ENCODE peak calls at places on chromosomes 13 and 19, in nine cellular contexts. One of them, this sample, is unnamed.

GRCh38 chr13:80314711-80315505 is 26.0 kb downstream of the SPRY2 start:
- DNase-seq in BE2C: no peak
- DNase-seq in A549: no peak
- DNase-seq in thyroid gland: no peak
- DNase-seq in HCT116: no peak
- DNase-seq in CD8-positive, alpha-beta memory T cell: no peak
- DNase-seq in psoas muscle: no peak
- DNase-seq in heart left ventricle: no peak
- DNase-seq in thoracic aorta: no peak
- DNase-seq in this sample: no peak

GRCh38 chr13:109986851-109987250 is 200.5 kb upstream of the IRS2 start:
- DNase-seq in BE2C: no peak
- DNase-seq in A549: no peak
- DNase-seq in thyroid gland: no peak
- DNase-seq in HCT116: no peak
- DNase-seq in CD8-positive, alpha-beta memory T cell: no peak
- DNase-seq in psoas muscle: no peak
- DNase-seq in heart left ventricle: no peak
- DNase-seq in thoracic aorta: no peak
- DNase-seq in this sample: no peak

GRCh38 chr13:80100636-80101035 is 240.3 kb downstream of the SPRY2 start:
- DNase-seq in BE2C: no peak
- DNase-seq in A549: no peak
- DNase-seq in thyroid gland: no peak
- DNase-seq in HCT116: no peak
- DNase-seq in CD8-positive, alpha-beta memory T cell: no peak
- DNase-seq in psoas muscle: no peak
- DNase-seq in heart left ventricle: no peak
- DNase-seq in thoracic aorta: no peak
- DNase-seq in this sample: no peak

GRCh38 chr13:23637813-23638212 is 67.6 kb downstream of the TNFRSF19 start:
- DNase-seq in BE2C: no peak
- DNase-seq in A549: no peak
- DNase-seq in thyroid gland: no peak
- DNase-seq in HCT116: no peak
- DNase-seq in CD8-positive, alpha-beta memory T cell: no peak
- DNase-seq in psoas muscle: no peak
- DNase-seq in heart left ventricle: no peak
- DNase-seq in thoracic aorta: no peak
- DNase-seq in this sample: no peak

GRCh38 chr13:93116809-93117208 is 109.8 kb upstream of the GPC6 start:
- DNase-seq in BE2C: peak; percentile 11
- DNase-seq in A549: no peak
- DNase-seq in thyroid gland: no peak
- DNase-seq in HCT116: no peak
- DNase-seq in CD8-positive, alpha-beta memory T cell: no peak
- DNase-seq in psoas muscle: no peak
- DNase-seq in heart left ventricle: no peak
- DNase-seq in thoracic aorta: no peak
- DNase-seq in this sample: no peak

GRCh38 chr13:42041684-42042035 is 6.8 kb upstream of the DGKH start:
- DNase-seq in BE2C: peak; percentile 63
- DNase-seq in A549: peak; percentile 61
- DNase-seq in thyroid gland: peak; percentile 77
- DNase-seq in HCT116: no peak
- DNase-seq in CD8-positive, alpha-beta memory T cell: no peak
- DNase-seq in psoas muscle: peak; percentile 39
- DNase-seq in heart left ventricle: peak; percentile 63
- DNase-seq in thoracic aorta: peak; percentile 2
- DNase-seq in this sample: peak; percentile 58

GRCh38 chr13:45626731-45627374 is 11.3 kb upstream of the ERICH6B start:
- DNase-seq in BE2C: no peak
- DNase-seq in A549: no peak
- DNase-seq in thyroid gland: no peak
- DNase-seq in HCT116: no peak
- DNase-seq in CD8-positive, alpha-beta memory T cell: no peak
- DNase-seq in psoas muscle: no peak
- DNase-seq in heart left ventricle: no peak
- DNase-seq in thoracic aorta: no peak
- DNase-seq in this sample: no peak

GRCh38 chr13:100550433-100550832 is 38.2 kb downstream of the GGACT start:
- DNase-seq in BE2C: no peak
- DNase-seq in A549: no peak
- DNase-seq in thyroid gland: no peak
- DNase-seq in HCT116: no peak
- DNase-seq in CD8-positive, alpha-beta memory T cell: no peak
- DNase-seq in psoas muscle: peak; percentile 35
- DNase-seq in heart left ventricle: no peak
- DNase-seq in thoracic aorta: no peak
- DNase-seq in this sample: no peak

GRCh38 chr13:97119899-97120745 is 102.0 kb upstream of the MBNL2 start:
- DNase-seq in BE2C: no peak
- DNase-seq in A549: no peak
- DNase-seq in thyroid gland: no peak
- DNase-seq in HCT116: no peak
- DNase-seq in CD8-positive, alpha-beta memory T cell: no peak
- DNase-seq in psoas muscle: no peak
- DNase-seq in heart left ventricle: no peak
- DNase-seq in thoracic aorta: no peak
- DNase-seq in this sample: no peak

GRCh38 chr19:44807162-44807561 is 1.7 kb upstream of the BCAM start:
- DNase-seq in BE2C: no peak
- DNase-seq in A549: peak; percentile 79
- DNase-seq in thyroid gland: peak; percentile 76
- DNase-seq in HCT116: no peak
- DNase-seq in CD8-positive, alpha-beta memory T cell: no peak
- DNase-seq in psoas muscle: no peak
- DNase-seq in heart left ventricle: no peak
- DNase-seq in thoracic aorta: no peak
- DNase-seq in this sample: peak; percentile 81

GRCh38 chr19:52200044-52200443 is 10.2 kb downstream of the PPP2R1A start:
- DNase-seq in BE2C: no peak
- DNase-seq in A549: no peak
- DNase-seq in thyroid gland: no peak
- DNase-seq in HCT116: no peak
- DNase-seq in CD8-positive, alpha-beta memory T cell: no peak
- DNase-seq in psoas muscle: peak; percentile 48
- DNase-seq in heart left ventricle: no peak
- DNase-seq in thoracic aorta: peak; percentile 68
- DNase-seq in this sample: no peak

GRCh38 chr19:12527034-12527836 is 24.0 kb downstream of the ZNF564 start:
- DNase-seq in BE2C: no peak
- DNase-seq in A549: no peak
- DNase-seq in thyroid gland: no peak
- DNase-seq in HCT116: no peak
- DNase-seq in CD8-positive, alpha-beta memory T cell: no peak
- DNase-seq in psoas muscle: no peak
- DNase-seq in heart left ventricle: no peak
- DNase-seq in thoracic aorta: no peak
- DNase-seq in this sample: no peak

GRCh38 chr13:113736258-113736731 is 22.7 kb upstream of the TMEM255B start:
- DNase-seq in BE2C: peak; percentile 5
- DNase-seq in A549: no peak
- DNase-seq in thyroid gland: no peak
- DNase-seq in HCT116: no peak
- DNase-seq in CD8-positive, alpha-beta memory T cell: no peak
- DNase-seq in psoas muscle: no peak
- DNase-seq in heart left ventricle: no peak
- DNase-seq in thoracic aorta: no peak
- DNase-seq in this sample: peak; percentile 62

GRCh38 chr19:6071103-6071485 is 39.2 kb downstream of the RFX2 start:
- DNase-seq in BE2C: no peak
- DNase-seq in A549: no peak
- DNase-seq in thyroid gland: no peak
- DNase-seq in HCT116: no peak
- DNase-seq in CD8-positive, alpha-beta memory T cell: no peak
- DNase-seq in psoas muscle: no peak
- DNase-seq in heart left ventricle: no peak
- DNase-seq in thoracic aorta: no peak
- DNase-seq in this sample: no peak

GRCh38 chr19:56350416-56351045 is 35.9 kb upstream of the ZSCAN5A start:
- DNase-seq in BE2C: peak; percentile 40
- DNase-seq in A549: peak; percentile 11
- DNase-seq in thyroid gland: peak; percentile 42
- DNase-seq in HCT116: peak; percentile 24
- DNase-seq in CD8-positive, alpha-beta memory T cell: peak; percentile 26
- DNase-seq in psoas muscle: no peak
- DNase-seq in heart left ventricle: no peak
- DNase-seq in thoracic aorta: no peak
- DNase-seq in this sample: no peak

GRCh38 chr19:33406521-33407139 is 33.1 kb downstream of the CEBPG start:
- DNase-seq in BE2C: peak; percentile 84
- DNase-seq in A549: peak; percentile 95
- DNase-seq in thyroid gland: peak; percentile 65
- DNase-seq in HCT116: peak; percentile 32
- DNase-seq in CD8-positive, alpha-beta memory T cell: peak; percentile 64
- DNase-seq in psoas muscle: peak; percentile 68
- DNase-seq in heart left ventricle: peak; percentile 83
- DNase-seq in thoracic aorta: peak; percentile 31
- DNase-seq in this sample: peak; percentile 88

GRCh38 chr13:39159971-39160370 is 121.7 kb downstream of the NHLRC3 start:
- DNase-seq in BE2C: no peak
- DNase-seq in A549: no peak
- DNase-seq in thyroid gland: no peak
- DNase-seq in HCT116: no peak
- DNase-seq in CD8-positive, alpha-beta memory T cell: no peak
- DNase-seq in psoas muscle: no peak
- DNase-seq in heart left ventricle: no peak
- DNase-seq in thoracic aorta: no peak
- DNase-seq in this sample: no peak

GRCh38 chr19:20928371-20928770 is 5.3 kb downstream of the ZNF85 start:
- DNase-seq in BE2C: no peak
- DNase-seq in A549: no peak
- DNase-seq in thyroid gland: no peak
- DNase-seq in HCT116: no peak
- DNase-seq in CD8-positive, alpha-beta memory T cell: no peak
- DNase-seq in psoas muscle: no peak
- DNase-seq in heart left ventricle: no peak
- DNase-seq in thoracic aorta: no peak
- DNase-seq in this sample: no peak

GRCh38 chr19:19257836-19258588 is 15.1 kb downstream of the TM6SF2 start:
- DNase-seq in BE2C: no peak
- DNase-seq in A549: no peak
- DNase-seq in thyroid gland: no peak
- DNase-seq in HCT116: no peak
- DNase-seq in CD8-positive, alpha-beta memory T cell: no peak
- DNase-seq in psoas muscle: no peak
- DNase-seq in heart left ventricle: no peak
- DNase-seq in thoracic aorta: no peak
- DNase-seq in this sample: no peak

GRCh38 chr19:43641333-43641732 is 1.7 kb upstream of the CADM4 start:
- DNase-seq in BE2C: no peak
- DNase-seq in A549: no peak
- DNase-seq in thyroid gland: no peak
- DNase-seq in HCT116: no peak
- DNase-seq in CD8-positive, alpha-beta memory T cell: no peak
- DNase-seq in psoas muscle: no peak
- DNase-seq in heart left ventricle: no peak
- DNase-seq in thoracic aorta: no peak
- DNase-seq in this sample: no peak

GRCh38 chr13:41029629-41030028 is 10.5 kb upstream of the ELF1 start:
- DNase-seq in BE2C: no peak
- DNase-seq in A549: no peak
- DNase-seq in thyroid gland: no peak
- DNase-seq in HCT116: no peak
- DNase-seq in CD8-positive, alpha-beta memory T cell: no peak
- DNase-seq in psoas muscle: no peak
- DNase-seq in heart left ventricle: no peak
- DNase-seq in thoracic aorta: no peak
- DNase-seq in this sample: no peak
- H3K4me1 ChIP-seq in BE2C: no peaks in the 10 kb centered on the region
- H3K4me1 ChIP-seq in A549: peaks cover 11% of the 10 kb centered on the region
- H3K4me1 ChIP-seq in thyroid gland: peaks cover 42% of the 10 kb centered on the region
- H3K4me1 ChIP-seq in HCT116: no peaks in the 10 kb centered on the region
- H3K4me1 ChIP-seq in CD8-positive, alpha-beta memory T cell: no peaks in the 10 kb centered on the region
- H3K4me1 ChIP-seq in psoas muscle: peaks cover 19% of the 10 kb centered on the region
- H3K4me1 ChIP-seq in heart left ventricle: peaks cover 48% of the 10 kb centered on the region
- H3K4me1 ChIP-seq in thoracic aorta: peaks cover 35% of the 10 kb centered on the region
- H3K4me1 ChIP-seq in this sample: peaks cover 18% of the 10 kb centered on the region

DNA sequence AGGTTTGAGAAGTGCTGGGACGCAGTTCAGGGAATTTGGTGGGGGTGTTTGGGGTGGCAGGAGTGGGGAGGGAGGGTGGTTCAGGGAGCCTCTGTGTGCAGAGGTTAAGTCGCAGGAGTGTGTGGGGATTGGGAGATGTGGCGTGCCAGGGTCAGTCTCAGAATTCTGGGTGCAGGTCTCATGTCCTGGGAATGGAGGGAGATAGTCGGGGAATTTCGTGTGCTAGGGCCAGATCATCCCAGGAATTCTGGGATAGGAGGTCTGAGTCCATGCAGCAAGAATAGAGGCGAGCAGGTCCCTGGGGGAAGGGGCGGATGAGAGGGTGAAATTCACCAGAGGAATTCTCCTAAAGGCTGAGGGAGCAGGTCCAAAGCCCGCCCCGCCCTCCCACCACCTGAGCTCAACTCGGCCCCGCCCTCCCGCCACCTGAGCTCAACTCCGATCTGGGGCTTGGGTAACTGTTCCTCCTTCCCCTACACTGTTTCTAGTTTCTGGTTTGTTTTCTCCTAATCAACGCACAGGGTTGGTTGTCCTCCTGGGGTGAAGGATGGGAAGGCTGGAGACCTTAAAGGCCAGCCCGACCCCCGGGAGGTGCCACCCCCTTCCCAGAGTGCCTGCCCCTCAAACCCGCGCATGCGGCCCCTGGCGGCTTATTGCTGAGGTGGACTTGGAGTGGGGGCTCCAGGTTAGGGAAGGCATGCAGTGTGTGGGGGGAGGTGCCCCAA is 15.2 kb downstream of the KCNC3 start:
- DNase-seq in BE2C: no peak
- DNase-seq in A549: no peak
- DNase-seq in thyroid gland: peak; percentile 78
- DNase-seq in HCT116: no peak
- DNase-seq in CD8-positive, alpha-beta memory T cell: no peak
- DNase-seq in psoas muscle: no peak
- DNase-seq in heart left ventricle: no peak
- DNase-seq in thoracic aorta: no peak
- DNase-seq in this sample: no peak
- H3K4me1 ChIP-seq in BE2C: no peaks in the 10 kb centered on the region
- H3K4me1 ChIP-seq in A549: peaks cover 23% of the 10 kb centered on the region
- H3K4me1 ChIP-seq in thyroid gland: peaks cover 31% of the 10 kb centered on the region
- H3K4me1 ChIP-seq in HCT116: no peaks in the 10 kb centered on the region
- H3K4me1 ChIP-seq in CD8-positive, alpha-beta memory T cell: peaks cover 4% of the 10 kb centered on the region
- H3K4me1 ChIP-seq in psoas muscle: no peaks in the 10 kb centered on the region
- H3K4me1 ChIP-seq in heart left ventricle: peaks cover 4% of the 10 kb centered on the region
- H3K4me1 ChIP-seq in thoracic aorta: no peaks in the 10 kb centered on the region
- H3K4me1 ChIP-seq in this sample: no peaks in the 10 kb centered on the region

GRCh38 chr19:16454519-16454918 is 17.3 kb downstream of the EPS15L1 start:
- DNase-seq in BE2C: no peak
- DNase-seq in A549: no peak
- DNase-seq in thyroid gland: no peak
- DNase-seq in HCT116: no peak
- DNase-seq in CD8-positive, alpha-beta memory T cell: no peak
- DNase-seq in psoas muscle: no peak
- DNase-seq in heart left ventricle: no peak
- DNase-seq in thoracic aorta: no peak
- DNase-seq in this sample: no peak
- H3K4me1 ChIP-seq in BE2C: peaks cover 22% of the 10 kb centered on the region
- H3K4me1 ChIP-seq in A549: peaks cover 16% of the 10 kb centered on the region
- H3K4me1 ChIP-seq in thyroid gland: peaks cover 53% of the 10 kb centered on the region
- H3K4me1 ChIP-seq in HCT116: peaks cover 11% of the 10 kb centered on the region
- H3K4me1 ChIP-seq in CD8-positive, alpha-beta memory T cell: peaks cover 22% of the 10 kb centered on the region
- H3K4me1 ChIP-seq in psoas muscle: peaks cover 73% of the 10 kb centered on the region
- H3K4me1 ChIP-seq in heart left ventricle: peaks cover 85% of the 10 kb centered on the region
- H3K4me1 ChIP-seq in thoracic aorta: peaks cover 45% of the 10 kb centered on the region
- H3K4me1 ChIP-seq in this sample: peaks cover 22% of the 10 kb centered on the region

GRCh38 chr19:53586277-53586691 is 45.5 kb upstream of the DPRX start:
- DNase-seq in BE2C: no peak
- DNase-seq in A549: no peak
- DNase-seq in thyroid gland: no peak
- DNase-seq in HCT116: no peak
- DNase-seq in CD8-positive, alpha-beta memory T cell: no peak
- DNase-seq in psoas muscle: no peak
- DNase-seq in heart left ventricle: no peak
- DNase-seq in thoracic aorta: no peak
- DNase-seq in this sample: no peak
- H3K4me1 ChIP-seq in BE2C: no peaks in the 10 kb centered on the region
- H3K4me1 ChIP-seq in A549: no peaks in the 10 kb centered on the region
- H3K4me1 ChIP-seq in thyroid gland: no peaks in the 10 kb centered on the region
- H3K4me1 ChIP-seq in HCT116: no peaks in the 10 kb centered on the region
- H3K4me1 ChIP-seq in CD8-positive, alpha-beta memory T cell: no peaks in the 10 kb centered on the region
- H3K4me1 ChIP-seq in psoas muscle: no peaks in the 10 kb centered on the region
- H3K4me1 ChIP-seq in heart left ventricle: no peaks in the 10 kb centered on the region
- H3K4me1 ChIP-seq in thoracic aorta: no peaks in the 10 kb centered on the region
- H3K4me1 ChIP-seq in this sample: no peaks in the 10 kb centered on the region

This sample was measured in mucosa of descending colon.